ENCODE peak calls at places on chromosomes 2 and 18, in five cellular contexts. O, J, R, D and K are unnamed samples.

GRCh38 chr2:205733082-205733481 is 50.8 kb downstream of the NRP2 start:
- DNase-seq in D (no peak), R (no peak), J (no peak), O (no peak), K (no peak)

GRCh38 chr2:109475531-109476210 is 138.1 kb downstream of the SEPTIN10 start:
- DNase-seq in O (peak), D (peak), J (no peak), R (peak), K (no peak)

GRCh38 chr18:13629841-13630747 is 96.3 kb downstream of the FAM210A start:
- DNase-seq in D (peak), R (peak), O (no peak), J (peak), K (no peak)

GRCh38 chr18:68219867-68220266 is 495.0 kb downstream of the TMX3 start:
- DNase-seq in O (peak), D (peak), J (no peak), R (peak), K (peak)

GRCh38 chr2:64426191-64426952 is 27.6 kb upstream of the LGALSL start:
- DNase-seq in J (no peak), R (no peak), D (peak), O (no peak), K (no peak)

GRCh38 chr2:167126165-167126564 is 237.9 kb downstream of the XIRP2 start:
- DNase-seq in J (no peak), R (no peak), D (no peak), O (no peak), K (no peak)

GRCh38 chr2:173663835-173664515 is 301.2 kb downstream of the SP3 start:
- DNase-seq in O (no peak), J (no peak), R (no peak), D (no peak), K (no peak)

GRCh38 chr2:127638361-127639110 is 7.4 kb upstream of the GPR17 start:
- DNase-seq in D (no peak), O (no peak), J (no peak), R (no peak), K (no peak)

GRCh38 chr2:230067990-230068657 is 600 bp downstream of the SLC16A14 start:
- DNase-seq in R (peak), O (no peak), D (peak), J (no peak), K (no peak)

GRCh38 chr2:16246281-16246850 is 306.0 kb downstream of the MYCN start:
- DNase-seq in D (no peak), O (no peak), J (no peak), R (no peak), K (no peak)

GRCh38 chr2:12536926-12537325 is 179.8 kb upstream of the TRIB2 start:
- DNase-seq in D (no peak), J (no peak), O (no peak), R (no peak), K (no peak)

GRCh38 chr18:48292787-48293409 is 116.3 kb downstream of the ZBTB7C start:
- DNase-seq in O (no peak), D (no peak), R (no peak), J (no peak), K (no peak)

GRCh38 chr2:71064754-71065621 is 3.5 kb upstream of the NAGK start:
- DNase-seq in J (no peak), O (peak), D (no peak), R (peak), K (no peak)
- H3K4me3 ChIP-seq in J (no peak), O (no peak), D (no peak), R (no peak), K (no peak)

DNA sequence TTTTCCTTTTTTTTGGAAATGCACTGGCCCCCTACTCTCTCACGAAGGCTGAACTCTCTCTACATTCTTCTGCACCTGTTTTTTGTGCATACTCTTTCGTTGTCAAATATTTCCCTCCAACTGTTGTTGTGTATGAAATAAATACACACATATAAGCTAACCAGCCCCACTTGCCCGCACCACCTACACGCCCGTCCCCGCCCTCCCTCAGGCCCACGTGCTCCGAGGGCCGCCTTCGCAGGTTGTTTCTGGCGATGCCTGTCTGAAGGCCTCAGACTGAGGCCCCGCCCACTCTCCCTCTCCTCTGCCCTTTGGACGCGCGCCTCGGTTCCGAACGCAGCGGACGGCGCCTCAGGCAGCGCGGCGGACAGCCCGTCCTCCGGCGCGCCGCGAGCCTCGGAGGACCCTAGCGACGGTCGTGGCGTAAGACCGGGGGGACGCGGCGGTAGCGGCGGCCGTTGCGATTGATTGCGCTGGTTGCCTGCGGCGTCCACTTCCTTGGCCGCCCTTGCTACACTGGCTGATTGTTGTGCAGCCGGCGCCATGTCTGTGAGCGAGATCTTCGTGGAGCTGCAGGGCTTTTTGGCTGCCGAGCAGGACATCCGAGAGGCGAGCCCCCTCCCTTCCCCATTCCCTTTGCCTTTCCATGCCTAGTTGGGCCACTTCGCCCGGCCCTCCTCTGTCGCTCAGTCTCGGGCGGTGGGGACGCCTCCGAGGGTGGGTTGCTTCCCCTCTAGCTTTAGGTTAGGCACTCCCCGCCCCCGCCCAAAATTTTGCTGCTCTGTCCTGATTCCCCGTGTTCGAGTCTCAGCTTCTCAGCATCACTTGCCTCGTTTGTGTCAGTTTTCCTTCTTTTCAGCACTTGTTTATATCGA is at the start of gene TSN:
- DNase-seq in J (peak), O (peak), R (peak), D (peak), K (peak)
- TF ChIP-seq CTCF in J (no peak), O (no peak), R (no peak), D (no peak), K (no peak)

DNA sequence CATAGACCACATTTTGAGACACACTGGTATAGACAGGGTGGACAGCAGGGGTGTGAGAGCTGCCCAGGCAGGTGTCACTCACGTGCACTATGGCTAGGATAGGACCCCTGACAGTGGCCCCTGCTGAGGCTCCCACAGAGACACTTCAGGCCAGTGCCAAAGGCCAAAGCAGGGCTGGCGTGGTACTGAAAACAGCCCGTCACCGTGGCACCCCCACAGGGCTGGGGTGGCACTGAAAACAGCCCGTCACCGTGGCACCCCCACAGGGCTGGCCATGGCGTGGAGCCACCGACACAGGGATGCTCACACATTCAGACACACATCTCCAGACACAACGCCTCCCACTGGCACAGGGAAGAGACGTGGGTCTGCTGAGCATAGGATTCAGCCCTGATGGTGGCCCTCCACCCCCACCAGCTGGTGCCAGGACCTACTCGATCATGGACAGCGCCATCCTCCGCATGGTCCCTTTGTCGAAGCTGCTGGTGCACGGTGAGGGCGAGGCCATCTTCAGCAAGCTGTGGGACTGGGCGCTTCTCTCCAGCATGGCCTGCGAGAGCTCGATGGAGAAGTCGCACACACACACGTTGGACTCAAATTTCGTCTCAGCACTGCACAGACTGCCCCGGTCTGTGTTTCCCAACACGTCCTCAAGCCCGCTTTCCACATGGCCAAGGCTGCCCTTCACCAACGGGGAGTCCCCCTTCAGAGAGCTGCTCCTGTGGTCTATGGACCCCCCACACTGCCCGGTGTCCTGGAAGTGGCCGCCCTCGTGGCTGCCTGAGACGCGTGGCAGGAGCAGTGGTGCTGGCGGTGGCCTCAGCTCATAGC is 34.1 kb downstream of the ANKMY1 start:
- DNase-seq in R (no peak), O (no peak), D (no peak), J (no peak), K (no peak)
- H3K4me3 ChIP-seq in R (no peak), O (no peak), D (no peak), J (no peak), K (no peak)

DNA sequence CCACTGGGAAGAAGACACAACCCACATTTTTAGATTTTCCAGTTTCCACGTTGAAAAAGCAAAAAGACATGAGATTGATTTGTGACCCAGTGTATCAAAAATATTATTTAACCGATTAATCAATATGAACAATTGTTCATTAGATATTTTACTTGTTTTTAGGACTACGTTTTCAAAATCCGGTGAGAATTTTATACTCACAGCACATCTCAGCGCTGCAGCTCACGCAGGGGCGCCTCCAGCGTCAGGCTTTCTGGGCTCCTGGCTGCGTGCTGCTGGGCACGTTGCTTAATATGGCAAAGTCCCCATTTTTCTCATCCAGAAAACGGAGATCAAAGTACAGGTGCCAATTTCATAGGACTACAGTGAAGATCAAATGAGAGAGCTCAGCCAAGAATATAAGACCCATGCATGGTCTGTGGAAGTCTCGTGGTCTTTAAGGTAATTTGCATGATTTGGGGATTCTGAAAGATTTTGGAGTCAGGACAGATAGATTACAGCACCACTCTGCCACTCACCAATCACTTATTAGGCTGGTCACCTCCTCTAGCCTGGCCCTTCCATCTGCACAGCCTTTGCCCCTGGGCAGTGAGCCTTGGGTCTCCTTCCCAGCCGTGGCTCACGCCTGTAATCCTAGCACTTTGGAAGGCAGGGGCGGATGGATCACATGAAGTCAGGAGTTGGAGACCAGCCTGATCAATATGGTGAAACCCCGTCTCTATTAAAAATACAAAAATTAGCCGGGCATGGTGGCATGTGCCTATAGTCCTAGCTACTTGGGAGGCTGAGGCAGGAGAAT is 36.2 kb downstream of the PTPN18 start:
- DNase-seq in D (peak), O (no peak), R (no peak), J (no peak), K (no peak)
- TF ChIP-seq CTCF in D (peak), O (no peak), R (no peak), J (no peak), K (no peak)

DNA sequence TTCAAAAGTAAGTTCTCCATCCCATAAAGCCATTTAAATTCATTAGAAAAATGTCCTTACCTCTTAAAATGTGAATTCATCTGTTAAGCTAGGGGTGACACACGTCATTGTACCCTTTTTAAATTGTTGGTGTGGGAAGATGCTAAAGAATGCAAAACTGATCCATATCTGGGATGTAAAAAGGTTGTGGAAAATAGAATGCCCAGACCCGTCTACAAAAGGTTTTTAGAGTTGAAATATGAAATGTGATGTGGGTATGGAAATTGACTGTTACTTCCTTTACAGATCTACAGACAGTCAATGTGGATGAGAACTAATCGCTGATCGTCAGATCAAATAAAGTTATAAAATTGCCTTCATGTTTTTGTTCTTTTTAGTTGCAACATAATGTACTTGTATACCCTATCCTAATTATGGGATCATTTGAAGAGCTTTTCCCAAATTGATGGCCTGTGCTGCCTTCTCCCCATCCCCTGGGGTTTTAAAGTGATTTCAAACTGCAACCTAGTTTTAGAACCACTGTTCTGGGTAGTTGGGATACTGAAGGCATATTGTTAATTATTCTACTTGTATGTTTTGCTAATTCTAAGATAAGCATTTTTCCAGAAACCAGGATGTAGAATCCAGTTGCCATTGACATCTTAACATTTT is 4.1 kb downstream of the RPL31 start:
- DNase-seq in D (no peak), O (no peak), R (no peak), J (no peak), K (no peak)
- H3K4me3 ChIP-seq in D (no peak), O (no peak), R (no peak), J (no peak), K (no peak)

GRCh38 chr2:47345584-47345913 is 57.4 kb upstream of the MSH2 start:
- DNase-seq in J (no peak), D (no peak), R (no peak), O (no peak), K (no peak)

GRCh38 chr2:47339745-47340541 is 63.0 kb upstream of the MSH2 start:
- DNase-seq in O (no peak), J (peak), D (peak), R (peak), K (no peak)

GRCh38 chr2:47346669-47347068 is 56.3 kb upstream of the MSH2 start:
- DNase-seq in D (no peak), J (no peak), R (no peak), O (no peak), K (no peak)

GRCh38 chr2:47346107-47346506 is 56.8 kb upstream of the MSH2 start:
- DNase-seq in J (no peak), R (no peak), D (no peak), O (no peak), K (no peak)

GRCh38 chr2:47344890-47345583 is 57.9 kb upstream of the MSH2 start:
- DNase-seq in J (peak), R (no peak), D (peak), O (no peak), K (peak)
- TF ChIP-seq CTCF in J (no peak), R (no peak), D (peak), O (no peak), K (peak)